ENCODE peak calls at places on chromosome 20, in nine cellular contexts. O is GM20000; C is mesothelial cell of epicardium; Z is fibroblast of pulmonary artery; S is progenitor cell of endocrine pancreas; D is CD8-positive, alpha-beta T cell; P is AG10803; J is testis; W is mucosa of descending colon. T is an unnamed sample.

GRCh38 chr20:37344506-37345338 is 1.2 kb upstream of the SRC start:
- DNase-seq in O (no peak), C (no peak), Z (no peak), S (peak; percentile 66), D (no peak), P (no peak), J (no peak), W (peak; percentile 87), T (no peak)

GRCh38 chr20:25198663-25199363 is 3.3 kb downstream of the ENTPD6 start:
- DNase-seq in O (no peak), C (no peak), Z (no peak), S (no peak), D (no peak), P (peak; percentile 29), J (no peak), W (no peak), T (no peak)

GRCh38 chr20:828987-829386 is 4.5 kb upstream of the FAM110A start:
- DNase-seq in O (no peak), C (no peak), Z (no peak), S (no peak), D (no peak), P (peak; percentile 46), J (peak; percentile 13), W (no peak), T (no peak)

GRCh38 chr20:14009206-14009605 is 13.9 kb downstream of the MACROD2 start:
- DNase-seq in O (no peak), C (no peak), Z (no peak), S (no peak), D (no peak), P (no peak), J (no peak), W (no peak), T (no peak)

GRCh38 chr20:59812286-59813125 is 120.9 kb downstream of the SYCP2 start:
- DNase-seq in O (no peak), C (peak; percentile 14), Z (no peak), S (no peak), D (no peak), P (no peak), J (peak; percentile 11), W (no peak), T (no peak)

GRCh38 chr20:1094706-1095220 is 23.6 kb upstream of the PSMF1 start:
- DNase-seq in O (no peak), C (no peak), Z (no peak), S (no peak), D (no peak), P (peak; percentile 84), J (no peak), W (no peak), T (no peak)

GRCh38 chr20:46970937-46971630 is 76.4 kb downstream of the EYA2 start:
- DNase-seq in O (no peak), C (no peak), Z (peak; percentile 77), S (no peak), D (no peak), P (peak; percentile 71), J (peak; percentile 34), W (no peak), T (peak; percentile 91)

GRCh38 chr20:12970372-12970821 is 38.4 kb upstream of the SPTLC3 start:
- DNase-seq in O (peak; percentile 14), C (no peak), Z (peak; percentile 74), S (no peak), D (no peak), P (peak; percentile 50), J (peak; percentile 30), W (no peak), T (no peak)

GRCh38 chr20:32333988-32334885 is 23.9 kb upstream of the ASXL1 start:
- DNase-seq in O (peak; percentile 47), C (no peak), Z (peak; percentile 84), S (no peak), D (peak; percentile 36), P (no peak), J (peak; percentile 76), W (peak; percentile 82), T (no peak)

GRCh38 chr20:60011512-60012507 is 53.6 kb downstream of the CDH26 start:
- DNase-seq in O (no peak), C (no peak), Z (no peak), S (no peak), D (no peak), P (no peak), J (no peak), W (no peak), T (no peak)

GRCh38 chr20:4189375-4189774 is 174.0 kb upstream of the RNF24 start:
- DNase-seq in O (no peak), C (no peak), Z (no peak), S (no peak), D (no peak), P (no peak), J (no peak), W (no peak), T (no peak)

GRCh38 chr20:47878601-47879004 is 93.3 kb upstream of the SULF2 start:
- DNase-seq in O (no peak), C (no peak), Z (peak; percentile 63), S (no peak), D (no peak), P (no peak), J (no peak), W (no peak), T (no peak)

GRCh38 chr20:49693435-49694171 is 20.1 kb downstream of the B4GALT5 start:
- DNase-seq in O (no peak), C (no peak), Z (no peak), S (no peak), D (no peak), P (no peak), J (no peak), W (no peak), T (no peak)

GRCh38 chr20:1122388-1123315 is 4.2 kb downstream of the PSMF1 start:
- DNase-seq in O (no peak), C (no peak), Z (peak; percentile 61), S (no peak), D (no peak), P (peak; percentile 66), J (no peak), W (peak; percentile 56), T (peak; percentile 26)

GRCh38 chr20:10110151-10110550 is 75.4 kb downstream of the ANKEF1 start:
- DNase-seq in O (no peak), C (no peak), Z (no peak), S (no peak), D (no peak), P (peak; percentile 48), J (no peak), W (no peak), T (no peak)

GRCh38 chr20:2533118-2533517 is 3.3 kb upstream of the TMC2 start:
- DNase-seq in O (no peak), C (no peak), Z (no peak), S (no peak), D (no peak), P (no peak), J (no peak), W (no peak), T (no peak)

GRCh38 chr20:44273231-44274215 is 26.4 kb downstream of the GDAP1L1 start:
- DNase-seq in O (no peak), C (no peak), Z (no peak), S (no peak), D (no peak), P (no peak), J (no peak), W (no peak), T (no peak)

GRCh38 chr20:10474606-10475184 is 39.6 kb downstream of the SLX4IP start:
- DNase-seq in O (no peak), C (no peak), Z (no peak), S (no peak), D (no peak), P (no peak), J (peak; percentile 65), W (no peak), T (no peak)

DNA sequence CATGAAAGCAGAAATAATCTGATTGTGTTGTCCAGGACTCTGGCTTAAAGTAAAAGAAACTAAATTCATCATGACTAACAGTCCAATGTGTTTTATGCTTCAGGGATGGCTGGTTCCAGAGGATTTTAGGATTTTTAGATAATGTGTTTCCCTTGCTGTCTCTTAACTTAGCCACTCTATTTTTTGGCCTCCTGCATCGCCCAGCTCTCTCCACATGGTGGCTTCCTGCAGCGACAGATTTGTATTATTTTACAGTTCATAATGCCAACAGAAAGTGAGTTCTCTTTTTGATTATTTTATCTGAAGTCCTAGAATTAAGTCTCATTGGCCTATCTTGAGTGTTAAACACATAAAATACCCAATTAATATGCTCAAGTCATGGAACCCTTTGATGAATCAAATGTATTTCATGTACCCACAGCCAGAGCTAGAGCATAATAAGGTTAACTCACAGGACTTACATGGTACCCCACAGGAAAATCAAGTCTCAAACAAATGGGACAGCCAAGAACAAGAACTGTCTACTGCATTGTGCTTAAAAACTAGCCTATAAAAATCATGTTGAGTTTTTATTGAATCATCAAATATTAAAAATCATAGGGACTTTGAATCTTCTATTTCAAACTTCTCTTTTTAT is 582.5 kb downstream of the DOK5 start:
- DNase-seq in O (no peak), C (no peak), Z (no peak), S (no peak), D (no peak), P (no peak), J (no peak), W (peak; percentile 26), T (no peak)
- TF ChIP-seq CTCF in O (no peak), C (peak; percentile 11), Z (no peak), S (peak; percentile 53), D (no peak), P (no peak), J (peak; percentile 12), W (no peak), T (peak; percentile 6)

DNA sequence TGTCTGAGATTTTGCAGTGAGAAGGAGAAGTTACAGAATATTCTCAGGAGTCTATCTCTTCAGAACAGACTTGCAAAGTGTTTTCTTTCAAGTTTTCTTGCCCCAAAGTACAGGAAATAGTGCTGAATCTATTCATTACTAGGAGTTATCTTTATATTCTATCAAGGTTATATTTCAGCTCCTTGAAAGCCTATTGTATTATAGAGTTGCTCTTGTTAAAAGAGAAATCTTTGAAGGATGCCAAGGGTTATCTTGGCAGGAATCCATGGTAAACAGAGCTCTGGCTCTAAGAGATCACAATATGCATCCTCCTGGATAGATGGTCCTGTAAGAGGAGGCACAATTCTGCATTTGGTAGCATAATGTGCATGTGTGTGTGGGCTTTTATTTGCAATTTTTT is 21.2 kb upstream of the SNRPB2 start:
- DNase-seq in O (no peak), C (no peak), Z (no peak), S (no peak), D (no peak), P (no peak), J (no peak), W (no peak), T (no peak)
- TF ChIP-seq CTCF in O (no peak), C (no peak), Z (no peak), S (no peak), D (no peak), P (no peak), J (no peak), W (no peak), T (no peak)

GRCh38 chr20:57167971-57168693 is 98.3 kb downstream of the BMP7 start:
- DNase-seq in O (no peak), C (no peak), Z (no peak), S (no peak), D (no peak), P (no peak), J (peak; percentile 26), W (no peak), T (no peak)
- TF ChIP-seq CTCF in O (no peak), C (no peak), Z (no peak), S (no peak), D (no peak), P (no peak), J (no peak), W (no peak), T (no peak)

GRCh38 chr20:57426156-57426769 is 35.1 kb downstream of the RBM38 start:
- DNase-seq in O (no peak), C (no peak), Z (no peak), S (no peak), D (no peak), P (no peak), J (no peak), W (no peak), T (no peak)
- TF ChIP-seq CTCF in O (no peak), C (no peak), Z (no peak), S (no peak), D (no peak), P (no peak), J (no peak), W (no peak), T (no peak)

T was measured in HFFc6.